ENCODE peak calls at places on chromosome 11, in nine cellular contexts. F, T, Z, N, R, P, X, K and A are unnamed samples.

GRCh38 chr11:119282495-119282894 is 34.4 kb downstream of the MCAM start:
- DNase-seq in F (no peak), T (no peak), Z (no peak), N (no peak), R (no peak), P (no peak), X (no peak), K (no peak), A (no peak)

GRCh38 chr11:45724145-45724544 is 58.7 kb upstream of the CHST1 start:
- DNase-seq in F (no peak), T (no peak), Z (no peak), N (no peak), R (no peak), P (no peak), X (no peak), K (no peak), A (peak)

GRCh38 chr11:102085864-102086551 is 24.2 kb upstream of the YAP1 start:
- DNase-seq in F (peak), T (no peak), Z (no peak), N (no peak), R (no peak), P (no peak), X (no peak), K (no peak), A (no peak)

GRCh38 chr11:126166413-126166812 is 45.0 kb downstream of the RPUSD4 start:
- DNase-seq in F (no peak), T (no peak), Z (no peak), N (no peak), R (no peak), P (no peak), X (no peak), K (no peak), A (no peak)

GRCh38 chr11:76577199-76577920 is 93.2 kb downstream of the LRRC32 start:
- DNase-seq in F (no peak), T (no peak), Z (peak), N (no peak), R (peak), P (no peak), X (peak), K (no peak), A (no peak)

GRCh38 chr11:6670202-6670830 is 12.8 kb downstream of the MRPL17 start:
- DNase-seq in F (no peak), T (no peak), Z (no peak), N (no peak), R (no peak), P (no peak), X (no peak), K (no peak), A (no peak)

GRCh38 chr11:17765381-17766359 is 31.1 kb downstream of the KCNC1 start:
- DNase-seq in F (no peak), T (no peak), Z (no peak), N (no peak), R (no peak), P (no peak), X (no peak), K (no peak), A (no peak)

GRCh38 chr11:35567737-35568465 is 42.5 kb upstream of the PAMR1 start:
- DNase-seq in F (no peak), T (no peak), Z (no peak), N (no peak), R (no peak), P (no peak), X (no peak), K (no peak), A (peak)

GRCh38 chr11:11366793-11367192 is 13.7 kb upstream of the CSNK2A3 start:
- DNase-seq in F (no peak), T (no peak), Z (no peak), N (no peak), R (no peak), P (no peak), X (no peak), K (no peak), A (no peak)

GRCh38 chr11:67405688-67406339 is 1.9 kb downstream of the TBC1D10C start:
- DNase-seq in F (no peak), T (no peak), Z (no peak), N (no peak), R (peak), P (no peak), X (no peak), K (no peak), A (no peak)

GRCh38 chr11:63599211-63600122 is 14.8 kb downstream of the PLAAT3 start:
- DNase-seq in F (no peak), T (no peak), Z (no peak), N (no peak), R (no peak), P (no peak), X (no peak), K (no peak), A (peak)

GRCh38 chr11:120054753-120055045 is 83.2 kb downstream of the TRIM29 start:
- DNase-seq in F (no peak), T (no peak), Z (no peak), N (no peak), R (no peak), P (no peak), X (no peak), K (no peak), A (no peak)

GRCh38 chr11:45113807-45114206 is 32.6 kb upstream of the PRDM11 start:
- DNase-seq in F (no peak), T (no peak), Z (no peak), N (no peak), R (no peak), P (no peak), X (no peak), K (no peak), A (no peak)

GRCh38 chr11:69114811-69115523 is 40.8 kb upstream of the SMIM38 start:
- DNase-seq in F (no peak), T (no peak), Z (no peak), N (no peak), R (no peak), P (peak), X (no peak), K (no peak), A (no peak)

GRCh38 chr11:102138677-102139076 is 28.4 kb downstream of the YAP1 start:
- DNase-seq in F (no peak), T (no peak), Z (no peak), N (no peak), R (no peak), P (no peak), X (no peak), K (no peak), A (no peak)

GRCh38 chr11:119371778-119372182 is 9.7 kb downstream of the USP2 start:
- DNase-seq in F (no peak), T (no peak), Z (no peak), N (no peak), R (peak), P (no peak), X (no peak), K (no peak), A (no peak)

GRCh38 chr11:74011360-74012071 is 2.6 kb upstream of the UCP3 start:
- DNase-seq in F (no peak), T (no peak), Z (no peak), N (no peak), R (peak), P (no peak), X (peak), K (no peak), A (peak)

GRCh38 chr11:14927146-14927545 is 35.1 kb upstream of the CYP2R1 start:
- DNase-seq in F (no peak), T (no peak), Z (no peak), N (no peak), R (no peak), P (no peak), X (no peak), K (no peak), A (no peak)

DNA sequence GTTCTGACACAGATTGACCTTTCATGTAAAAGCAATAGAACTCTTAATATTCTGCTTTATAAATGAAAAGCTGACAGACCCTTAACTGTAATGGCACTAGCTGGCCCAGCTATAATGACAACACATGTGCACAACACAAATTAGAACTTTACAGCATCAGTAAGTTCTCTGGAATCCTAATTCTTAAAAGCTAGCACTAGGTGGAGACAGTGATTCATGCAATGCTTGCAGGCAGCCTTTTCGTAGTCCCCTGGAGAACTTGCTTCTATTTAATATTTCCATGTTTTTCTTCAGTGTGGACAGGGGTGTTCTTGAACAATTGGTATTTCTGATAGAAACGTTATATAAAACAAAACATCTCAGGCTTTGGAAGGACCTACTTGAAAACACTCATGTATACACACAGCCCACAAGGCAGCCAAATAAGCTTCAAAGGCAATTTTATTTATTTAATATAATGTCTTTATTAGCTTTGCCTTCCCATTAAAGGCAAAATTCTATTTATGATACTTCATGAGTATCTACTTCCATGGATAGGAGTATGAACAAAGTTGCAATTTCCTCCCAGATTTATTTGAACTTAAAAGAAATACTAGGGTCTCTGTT is 374.3 kb upstream of the MPPED2 start:
- DNase-seq in F (peak), T (no peak), Z (no peak), N (no peak), R (no peak), P (no peak), X (no peak), K (no peak), A (no peak)
- TF ChIP-seq CTCF in F (peak), T (no peak), Z (peak), N (no peak), R (peak), P (no peak), X (no peak), K (peak), A (no peak)

GRCh38 chr11:473975-474785 is 24.1 kb downstream of the PTDSS2 start:
- DNase-seq in F (no peak), T (no peak), Z (peak), N (no peak), R (no peak), P (no peak), X (no peak), K (no peak), A (no peak)

GRCh38 chr11:475941-476340 is 25.9 kb downstream of the PTDSS2 start:
- DNase-seq in F (no peak), T (no peak), Z (peak), N (no peak), R (no peak), P (no peak), X (no peak), K (no peak), A (no peak)

GRCh38 chr11:477042-477715 is 27.1 kb downstream of the PTDSS2 start:
- DNase-seq in F (no peak), T (no peak), Z (peak), N (no peak), R (no peak), P (no peak), X (no peak), K (no peak), A (no peak)

GRCh38 chr11:474914-475506 is 24.9 kb downstream of the PTDSS2 start:
- DNase-seq in F (no peak), T (no peak), Z (peak), N (no peak), R (no peak), P (no peak), X (no peak), K (no peak), A (no peak)

DNA sequence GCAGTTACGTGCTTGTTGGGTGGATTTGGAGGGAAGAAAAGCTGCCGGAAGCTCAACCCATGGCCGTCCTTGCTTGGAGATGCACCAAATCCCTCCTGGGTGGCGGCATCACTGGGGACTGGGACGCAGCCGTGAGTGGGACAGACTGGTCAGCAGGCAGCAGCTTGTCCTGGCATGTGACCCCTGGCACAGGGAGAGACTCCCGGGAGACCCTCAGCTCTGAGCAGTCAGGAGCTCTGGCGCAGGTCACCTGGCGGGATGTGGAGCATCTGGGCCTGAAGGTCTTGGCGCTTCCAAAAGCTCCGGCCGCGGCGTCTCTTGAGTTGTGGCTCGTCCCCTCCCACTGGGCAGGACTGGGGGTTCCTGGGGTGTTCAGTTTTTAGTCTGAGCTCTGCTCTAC is 26.3 kb downstream of the PTDSS2 start:
- DNase-seq in F (no peak), T (no peak), Z (peak), N (no peak), R (no peak), P (no peak), X (no peak), K (no peak), A (no peak)
- H3K4me3 ChIP-seq in F (no peak), T (no peak), Z (no peak), N (no peak), R (no peak), P (no peak), X (no peak), K (no peak), A (no peak)

DNA sequence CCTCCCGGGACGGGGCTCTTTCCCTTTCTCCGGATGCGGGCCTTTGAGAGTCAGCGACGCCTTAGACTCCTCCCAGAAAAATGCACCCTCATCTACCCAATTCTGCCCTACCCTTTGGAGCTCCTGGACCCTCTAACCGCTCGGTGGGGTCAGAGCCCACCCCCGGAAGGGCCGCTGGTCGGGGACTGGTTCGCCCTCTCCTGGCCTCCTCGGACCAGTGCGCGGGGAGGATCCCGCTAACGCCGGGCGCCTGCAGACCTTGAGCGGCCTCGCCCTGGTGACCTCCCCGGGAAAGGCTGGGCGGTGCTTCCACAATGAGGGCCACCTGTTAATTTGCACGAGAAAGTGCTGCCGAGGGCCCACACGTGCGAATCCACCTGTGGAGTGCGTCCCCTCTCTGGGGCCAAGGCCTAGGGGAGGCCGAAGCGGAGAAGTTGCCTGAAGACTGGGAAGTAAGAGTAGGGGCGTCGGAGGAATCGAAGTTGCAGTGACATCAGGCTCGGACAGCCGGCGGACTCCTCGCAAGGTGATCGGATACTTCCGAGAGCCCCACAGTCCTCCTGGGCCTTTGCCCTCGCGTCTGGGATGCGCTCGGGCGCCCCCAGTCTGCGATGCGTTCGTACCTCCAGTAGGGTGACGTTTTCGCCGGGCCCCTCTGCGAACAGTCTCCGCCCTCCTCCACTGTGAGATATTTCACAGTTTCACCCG is 61.5 kb downstream of the ENDOD1 start:
- DNase-seq in F (peak), T (peak), Z (peak), N (peak), R (peak), P (peak), X (peak), K (peak), A (peak)
- TF ChIP-seq POLR2A in F (peak), T (peak), Z (no peak), N (peak), R (peak), P (no peak), X (no peak), K (peak), A (no peak)

GRCh38 chr11:106447631-106448191 is 370.2 kb downstream of the AASDHPPT start:
- DNase-seq in F (no peak), T (no peak), Z (no peak), N (no peak), R (no peak), P (no peak), X (no peak), K (no peak), A (no peak)
- TF ChIP-seq CTCF in F (no peak), T (no peak), Z (no peak), N (no peak), R (no peak), P (no peak), X (no peak), K (no peak), A (no peak)

GRCh38 chr11:130150790-130151189 is 8.8 kb upstream of the ST14 start:
- DNase-seq in F (no peak), T (no peak), Z (no peak), N (no peak), R (no peak), P (no peak), X (no peak), K (no peak), A (no peak)
- H3K4me3 ChIP-seq in F (no peak), T (no peak), Z (no peak), N (no peak), R (no peak), P (no peak), X (no peak), K (no peak), A (no peak)

GRCh38 chr11:18792827-18793226 is 1.2 kb upstream of the PTPN5 start:
- DNase-seq in F (no peak), T (no peak), Z (no peak), N (no peak), R (no peak), P (no peak), X (no peak), K (no peak), A (no peak)

GRCh38 chr11:18790820-18791174 is 801 bp downstream of the PTPN5 start:
- DNase-seq in F (no peak), T (no peak), Z (no peak), N (no peak), R (no peak), P (no peak), X (no peak), K (no peak), A (no peak)

GRCh38 chr11:18789942-18790341 is 1.7 kb downstream of the PTPN5 start:
- DNase-seq in F (no peak), T (no peak), Z (no peak), N (no peak), R (no peak), P (no peak), X (no peak), K (no peak), A (no peak)

GRCh38 chr11:18792066-18792591 is 531 bp upstream of the PTPN5 start:
- DNase-seq in F (no peak), T (no peak), Z (no peak), N (no peak), R (no peak), P (no peak), X (no peak), K (no peak), A (no peak)

DNA sequence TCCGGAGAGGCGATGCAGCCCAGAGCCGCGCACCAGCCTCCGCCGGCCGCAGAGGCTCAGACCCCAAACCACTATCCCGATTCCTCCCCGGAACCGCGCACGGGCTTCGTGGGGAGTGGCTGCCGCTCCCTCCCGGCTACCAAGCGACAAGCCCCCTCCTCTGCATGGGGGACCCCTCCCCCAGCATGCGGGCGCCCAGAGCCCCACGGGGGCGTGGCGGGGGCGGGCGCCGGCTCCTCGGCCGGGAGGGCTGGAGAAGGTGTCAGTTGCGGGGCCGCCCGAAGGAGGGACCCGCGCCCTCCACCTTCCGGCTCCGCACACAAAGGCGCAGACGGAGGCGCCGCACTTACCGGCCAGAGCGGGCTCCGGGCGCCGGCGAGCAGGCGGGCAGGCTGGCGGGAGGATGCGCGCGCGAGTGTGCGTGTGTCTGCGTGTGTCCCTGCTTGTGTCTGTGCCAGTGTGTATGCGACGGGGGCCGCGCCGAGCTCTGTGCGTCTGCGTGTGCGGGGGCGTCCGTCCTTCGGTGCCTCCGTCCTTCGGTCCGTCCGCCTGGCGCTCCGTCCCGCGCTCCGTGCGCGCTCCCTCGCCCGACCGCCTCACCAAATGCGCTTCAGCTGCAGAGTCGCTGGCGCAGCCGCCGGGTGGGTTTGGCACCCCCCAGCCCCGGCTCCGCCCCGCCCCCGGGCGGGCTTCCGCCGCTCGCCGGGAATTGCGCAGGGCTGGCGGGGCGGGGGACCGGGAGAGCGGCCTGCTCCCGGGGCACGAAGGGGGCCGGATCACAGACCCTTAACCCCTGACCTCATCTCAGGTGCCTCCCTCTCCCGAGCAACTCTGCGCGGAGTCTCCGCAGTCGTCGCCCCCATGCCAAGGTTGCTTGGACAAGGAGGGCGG is at the start of gene PTPN5:
- DNase-seq in F (no peak), T (no peak), Z (peak), N (no peak), R (no peak), P (no peak), X (no peak), K (no peak), A (no peak)
- TF ChIP-seq POLR2A in F (no peak), T (no peak), Z (no peak), N (no peak), R (no peak), P (no peak), X (no peak), K (no peak), A (no peak)